ENCODE peak calls at places on chromosome 1, in seven cellular contexts. M, Y, V, R, N, T and I are unnamed samples.

GRCh38 chr1:40784141-40784770 is 669 bp downstream of the KCNQ4 start:
- DNase-seq in M (no peak), Y (peak; percentile 32), V (peak; percentile 72), R (no peak), N (no peak), T (peak; percentile 87), I (peak; percentile 61)

GRCh38 chr1:107531065-107531908 is 390.4 kb downstream of the NTNG1 start:
- DNase-seq in M (no peak), Y (no peak), V (no peak), R (no peak), N (no peak), T (no peak), I (no peak)

GRCh38 chr1:164601399-164602141 is 42.6 kb downstream of the PBX1 start:
- DNase-seq in M (no peak), Y (no peak), V (no peak), R (no peak), N (no peak), T (no peak), I (no peak)

GRCh38 chr1:93426183-93426582 is 21.7 kb upstream of the FNBP1L start:
- DNase-seq in M (no peak), Y (no peak), V (no peak), R (no peak), N (no peak), T (peak; percentile 1), I (no peak)

GRCh38 chr1:121522061-121522759 is 337.4 kb downstream of the SRGAP2C start:
- DNase-seq in M (no peak), Y (peak; percentile 81), V (no peak), R (no peak), N (no peak), T (no peak), I (no peak)

GRCh38 chr1:32072622-32073386 is at the start of gene TMEM39B:
- DNase-seq in M (peak; percentile 92), Y (peak; percentile 97), V (peak; percentile 100), R (peak; percentile 86), N (peak; percentile 72), T (peak; percentile 99), I (peak; percentile 89)

GRCh38 chr1:7313081-7313546 is 458.0 kb upstream of the VAMP3 start:
- DNase-seq in M (no peak), Y (no peak), V (no peak), R (no peak), N (no peak), T (no peak), I (no peak)

GRCh38 chr1:109151591-109151990 is 37.7 kb downstream of the ELAPOR1 start:
- DNase-seq in M (no peak), Y (no peak), V (no peak), R (no peak), N (no peak), T (no peak), I (no peak)

GRCh38 chr1:10730985-10731384 is 65.5 kb downstream of the CASZ1 start:
- DNase-seq in M (no peak), Y (no peak), V (no peak), R (peak; percentile 64), N (no peak), T (no peak), I (no peak)

DNA sequence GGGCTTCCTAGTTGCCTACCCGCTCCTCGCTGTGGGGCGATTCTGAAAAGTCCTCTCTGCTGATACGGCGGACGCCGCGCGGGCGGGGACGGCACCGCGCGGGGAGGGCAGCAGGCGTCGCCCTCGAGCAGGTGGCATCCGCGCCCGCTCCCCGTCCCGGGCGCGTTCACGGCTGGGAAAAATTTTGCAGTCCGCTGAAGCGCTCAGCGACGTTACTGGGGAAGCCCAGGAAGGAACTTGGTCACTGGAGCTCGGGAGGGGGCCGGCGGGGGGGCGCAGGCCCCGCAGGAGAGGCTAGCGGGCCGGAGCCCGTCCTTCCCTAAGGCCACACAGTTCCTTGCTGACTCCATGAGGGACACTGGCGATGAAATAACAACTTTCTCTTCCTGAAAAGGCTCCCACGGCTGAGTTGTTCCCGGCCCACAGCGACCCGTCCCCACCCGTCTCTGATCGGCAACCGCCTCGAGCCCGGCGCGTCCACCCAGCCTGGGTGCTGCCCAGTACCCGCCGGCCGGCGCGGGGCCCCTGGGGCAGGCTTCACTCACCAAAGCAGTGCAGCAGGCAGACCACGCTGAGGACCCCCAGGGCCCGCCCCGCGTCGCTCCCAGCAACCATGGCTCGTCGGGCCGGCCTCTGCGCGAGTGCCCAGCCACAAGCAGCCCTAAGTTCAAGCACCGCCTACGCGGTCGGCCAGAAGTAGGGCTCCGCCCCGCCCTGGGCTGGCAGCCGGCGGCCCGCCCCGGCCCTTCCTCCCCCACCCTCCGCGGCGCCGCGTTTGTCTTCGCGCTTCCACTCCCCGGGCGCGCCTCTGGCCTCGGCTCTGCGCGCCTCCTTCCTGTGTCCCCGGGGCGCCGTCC is at the start of gene CD58:
- DNase-seq in M (peak; percentile 80), Y (peak; percentile 91), V (peak; percentile 99), R (peak; percentile 57), N (no peak), T (peak; percentile 97), I (peak; percentile 73)
- TF ChIP-seq POLR2AphosphoS5 in M (peak; percentile 27), Y (peak; percentile 90), V (peak; percentile 91), R (peak; percentile 95), N (peak; percentile 80), T (peak; percentile 71), I (peak; percentile 91)

GRCh38 chr1:174880171-174880570 is 119.6 kb upstream of the CACYBP start:
- DNase-seq in M (no peak), Y (no peak), V (no peak), R (no peak), N (no peak), T (no peak), I (no peak)

GRCh38 chr1:174874337-174875053 is 125.3 kb upstream of the CACYBP start:
- DNase-seq in M (no peak), Y (peak; percentile 52), V (no peak), R (no peak), N (peak; percentile 40), T (no peak), I (no peak)

GRCh38 chr1:174872615-174873058 is 127.1 kb upstream of the CACYBP start:
- DNase-seq in M (no peak), Y (no peak), V (no peak), R (no peak), N (no peak), T (no peak), I (no peak)

GRCh38 chr1:174875306-174875705 is 124.4 kb upstream of the CACYBP start:
- DNase-seq in M (peak; percentile 55), Y (peak; percentile 89), V (no peak), R (no peak), N (no peak), T (no peak), I (no peak)

DNA sequence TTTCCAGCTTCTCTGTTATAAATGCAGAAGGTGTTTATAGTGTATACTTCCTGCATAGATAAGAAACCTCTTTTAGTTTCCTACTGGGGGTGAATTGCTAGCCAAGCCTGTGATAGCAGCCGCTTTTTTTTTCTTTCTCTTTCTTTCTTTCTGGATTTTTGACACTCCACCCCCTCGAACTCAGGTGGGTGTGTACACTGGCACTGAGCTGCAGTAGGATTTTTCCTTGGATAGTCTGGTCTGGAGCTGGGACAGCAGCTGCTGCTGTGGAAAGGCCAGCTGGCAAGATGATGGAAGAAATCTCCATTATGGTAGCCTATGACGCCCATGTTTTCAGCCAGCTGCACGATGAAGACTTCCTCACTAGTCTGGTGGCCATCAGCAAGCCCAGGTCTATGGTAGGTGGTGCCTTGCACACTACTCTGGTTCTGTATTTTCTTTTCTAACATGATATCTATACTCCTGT is 122.5 kb upstream of the CACYBP start:
- DNase-seq in M (no peak), Y (peak; percentile 43), V (no peak), R (no peak), N (no peak), T (no peak), I (no peak)
- TF ChIP-seq POLR2A in M (no peak), Y (no peak), V (no peak), R (no peak), N (no peak), T (no peak), I (no peak)

DNA sequence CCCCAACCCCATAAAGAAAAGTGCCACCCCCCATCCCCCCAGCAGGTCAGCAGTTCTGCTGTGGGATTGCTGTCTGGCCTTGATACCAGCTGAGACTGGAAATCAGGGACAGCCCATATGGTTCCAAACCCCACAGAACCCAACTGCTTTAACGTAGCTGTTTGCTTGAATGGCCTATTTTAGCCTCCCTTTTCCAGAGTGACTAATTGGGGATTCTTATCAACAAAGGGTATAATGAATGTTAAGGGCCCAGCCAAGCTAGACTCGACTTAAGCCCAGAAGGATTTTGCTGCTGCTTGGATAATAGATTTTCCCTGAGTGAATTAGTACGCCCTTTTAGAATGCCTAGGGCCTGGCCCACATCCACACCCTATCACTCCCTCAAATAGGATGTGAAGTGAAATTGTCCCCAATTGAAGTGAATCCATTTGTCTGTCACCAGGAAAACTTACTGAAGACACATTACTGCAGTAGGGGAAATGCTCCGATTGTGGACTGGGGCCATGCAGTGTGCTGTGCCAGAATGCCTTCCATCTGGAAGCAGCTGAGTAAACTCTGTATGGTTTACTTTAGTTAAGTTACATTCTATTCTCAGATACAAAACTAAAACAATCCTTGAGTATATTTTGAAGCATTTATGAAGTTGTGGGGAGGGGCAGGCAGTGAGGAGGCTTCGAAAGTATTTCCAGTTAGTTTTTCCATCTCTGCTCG is 156.9 kb downstream of the DHRS3 start:
- DNase-seq in M (no peak), Y (peak; percentile 81), V (no peak), R (no peak), N (no peak), T (no peak), I (no peak)
- TF ChIP-seq POLR2AphosphoS5 in M (no peak), Y (peak; percentile 49), V (no peak), R (no peak), N (no peak), T (no peak), I (no peak)

GRCh38 chr1:20493839-20494608 is 8.0 kb upstream of the CAMK2N1 start:
- DNase-seq in M (peak; percentile 87), Y (peak; percentile 89), V (peak; percentile 93), R (peak; percentile 84), N (peak; percentile 51), T (peak; percentile 34), I (peak; percentile 68)
- TF ChIP-seq POLR2A in M (no peak), Y (no peak), V (no peak), R (no peak), N (no peak), T (no peak), I (no peak)

GRCh38 chr1:204089044-204089751 is 16.3 kb downstream of the SOX13 start:
- DNase-seq in M (peak; percentile 89), Y (no peak), V (no peak), R (no peak), N (no peak), T (no peak), I (no peak)
- TF ChIP-seq POLR2AphosphoS5 in M (no peak), Y (peak; percentile 21), V (peak; percentile 38), R (no peak), N (no peak), T (peak; percentile 68), I (no peak)

GRCh38 chr1:225422033-225422605 is 5.7 kb downstream of the LBR start:
- DNase-seq in M (no peak), Y (no peak), V (no peak), R (no peak), N (no peak), T (no peak), I (no peak)
- TF ChIP-seq POLR2A in M (no peak), Y (no peak), V (no peak), R (no peak), N (no peak), T (no peak), I (no peak)